ENCODE peak calls at places on chromosomes 2 and 18, in ten cellular contexts. T is NCI-H510A; H is CD4-positive, alpha-beta T cell; S is activated T-cell treated with anti-CD3 and anti-CD28 coated beads, Interleukin-2, amount 50 U/mL, for 4 hours; L is MCF 10A; D is activated CD8-positive, alpha-beta memory T cell treated with anti-CD3 and anti-CD28 coated beads, Interleukin-2, amount 50 U/mL, for 48 hours; V is hypothalamus; M is epithelial cell of esophagus; P is ascending aorta; Y is HepG2. I is an unnamed sample.

GRCh38 chr2:241204010-241204384 is 15.5 kb downstream of the ANO7 start:
- DNase-seq in L (no peak), Y (no peak), V (no peak), H (no peak), D (no peak), P (no peak), T (no peak), S (no peak), M (no peak), I (no peak)

GRCh38 chr18:21241224-21242131 is 554 bp upstream of the GREB1L start:
- DNase-seq in D (no peak), S (no peak), M (no peak), L (no peak), T (no peak), Y (no peak), H (no peak), V (no peak), P (no peak), I (no peak)

GRCh38 chr2:106863387-106863786 is 22.6 kb downstream of the ST6GAL2 start:
- DNase-seq in P (no peak), D (no peak), Y (no peak), M (peak), S (no peak), T (peak), V (no peak), L (no peak), H (no peak), I (no peak)

GRCh38 chr2:150100834-150101233 is 386.6 kb downstream of the RND3 start:
- DNase-seq in D (no peak), M (no peak), H (no peak), S (no peak), Y (no peak), V (no peak), P (no peak), T (no peak), L (no peak), I (no peak)

GRCh38 chr2:85398426-85399182 is 11.6 kb downstream of the CAPG start:
- DNase-seq in L (no peak), T (no peak), P (no peak), M (no peak), V (no peak), D (no peak), S (no peak), H (no peak), Y (no peak), I (no peak)

GRCh38 chr2:207252979-207253640 is 87.4 kb upstream of the KLF7 start:
- DNase-seq in H (no peak), P (peak), M (no peak), V (peak), L (no peak), Y (no peak), D (no peak), S (no peak), T (no peak), I (no peak)

GRCh38 chr2:168184896-168185513 is 62.4 kb downstream of the STK39 start:
- DNase-seq in V (no peak), H (no peak), M (peak), D (no peak), Y (no peak), S (no peak), P (no peak), L (no peak), T (no peak), I (no peak)

GRCh38 chr2:197893403-197894177 is 89.2 kb downstream of the PLCL1 start:
- DNase-seq in S (no peak), V (no peak), M (no peak), D (no peak), P (no peak), H (no peak), L (no peak), Y (no peak), T (no peak), I (no peak)

GRCh38 chr2:190882831-190883582 is 2.4 kb downstream of the GLS start:
- DNase-seq in T (no peak), Y (no peak), L (peak), P (no peak), H (no peak), S (no peak), D (no peak), V (no peak), M (no peak), I (no peak)

GRCh38 chr2:19900536-19901200 is 1.1 kb downstream of the TTC32 start:
- DNase-seq in H (no peak), D (no peak), Y (peak), P (no peak), V (no peak), T (no peak), L (peak), S (no peak), M (peak), I (no peak)

GRCh38 chr2:238863231-238863630 is 15.3 kb downstream of the TWIST2 start:
- DNase-seq in L (no peak), P (no peak), Y (no peak), H (no peak), T (no peak), S (no peak), D (no peak), V (no peak), M (no peak), I (no peak)

GRCh38 chr18:21599585-21600525 is 649 bp downstream of the ESCO1 start:
- DNase-seq in H (no peak), V (no peak), M (peak), D (peak), P (peak), S (no peak), L (peak), T (peak), Y (peak), I (no peak)

GRCh38 chr2:127515383-127515915 is 10.8 kb downstream of the IWS1 start:
- DNase-seq in T (no peak), P (no peak), S (no peak), D (no peak), Y (no peak), M (no peak), H (no peak), V (no peak), L (no peak), I (no peak)

GRCh38 chr2:217451634-217452033 is 551.2 kb downstream of the TNS1 start:
- DNase-seq in M (no peak), T (no peak), H (no peak), V (no peak), Y (peak), P (no peak), D (no peak), L (peak), S (no peak), I (no peak)

GRCh38 chr2:174340400-174341300 is 5.9 kb downstream of the SP9 start:
- DNase-seq in P (no peak), S (no peak), M (no peak), H (no peak), Y (peak), T (no peak), L (no peak), V (no peak), D (peak), I (no peak)

GRCh38 chr2:84678214-84678613 is 161.9 kb downstream of the DNAH6 start:
- DNase-seq in S (no peak), H (no peak), Y (no peak), P (no peak), D (no peak), M (no peak), T (no peak), V (no peak), L (no peak), I (no peak)

GRCh38 chr2:21406983-21407382 is 283.2 kb downstream of the TDRD15 start:
- DNase-seq in L (no peak), Y (no peak), P (no peak), S (no peak), M (no peak), D (no peak), T (no peak), H (no peak), V (no peak), I (no peak)

GRCh38 chr2:56565143-56565542 is 381.4 kb downstream of the CCDC85A start:
- DNase-seq in P (no peak), L (peak), S (no peak), H (no peak), T (no peak), Y (no peak), M (no peak), D (no peak), V (no peak), I (no peak)

GRCh38 chr18:59612461-59612860 is 84.8 kb downstream of the CCBE1 start:
- DNase-seq in M (no peak), L (no peak), P (no peak), Y (no peak), H (no peak), V (no peak), D (no peak), T (no peak), S (no peak), I (no peak)

GRCh38 chr2:63926800-63927199 is 85.1 kb downstream of the UGP2 start:
- DNase-seq in S (no peak), V (no peak), D (no peak), P (no peak), L (no peak), M (no peak), T (no peak), H (no peak), Y (no peak), I (no peak)

GRCh38 chr2:75276093-75277055 is 77.1 kb upstream of the TACR1 start:
- DNase-seq in T (no peak), S (no peak), V (no peak), M (peak), H (no peak), Y (peak), P (no peak), D (no peak), L (peak), I (no peak)

GRCh38 chr2:233247744-233248143 is 3.7 kb upstream of the ATG16L1 start:
- DNase-seq in Y (peak), H (peak), D (no peak), T (no peak), L (peak), P (no peak), M (peak), V (no peak), S (peak), I (no peak)

GRCh38 chr2:74671479-74671878 is 17.4 kb downstream of the SEMA4F start:
- DNase-seq in Y (no peak), V (no peak), H (no peak), T (no peak), D (no peak), M (peak), S (no peak), L (peak), P (no peak), I (no peak)

GRCh38 chr2:178848335-178848734 is 41.1 kb upstream of the TTN start:
- DNase-seq in V (no peak), H (no peak), L (no peak), Y (no peak), S (no peak), T (no peak), P (no peak), D (no peak), M (no peak), I (no peak)

GRCh38 chr2:157874997-157875719 is 972 bp downstream of the ACVR1 start:
- DNase-seq in T (no peak), M (peak), S (peak), P (peak), L (peak), H (peak), D (no peak), Y (no peak), V (no peak), I (no peak)

GRCh38 chr2:27824401-27824800 is 52.9 kb downstream of the MRPL33 start:
- DNase-seq in H (no peak), L (no peak), V (no peak), D (no peak), M (no peak), S (no peak), P (no peak), Y (no peak), T (no peak), I (no peak)

GRCh38 chr2:205903549-205904129 is 182.3 kb downstream of the INO80D start:
- DNase-seq in L (peak), P (no peak), T (peak), M (peak), V (no peak), H (no peak), Y (peak), S (no peak), D (no peak), I (no peak)

GRCh38 chr2:113977660-113978523 is 88.0 kb downstream of the ACTR3 start:
- DNase-seq in M (peak), Y (peak), P (no peak), H (no peak), S (no peak), D (no peak), V (no peak), L (peak), T (peak), I (no peak)

GRCh38 chr18:74728586-74728985 is 130.9 kb downstream of the ZNF407 start:
- DNase-seq in V (no peak), H (no peak), D (no peak), M (no peak), L (no peak), T (no peak), S (no peak), Y (no peak), P (no peak), I (no peak)

GRCh38 chr2:141341444-141341843 is 789.4 kb downstream of the LRP1B start:
- DNase-seq in L (peak), V (no peak), T (no peak), P (no peak), D (no peak), S (no peak), H (no peak), Y (no peak), M (peak), I (no peak)

GRCh38 chr2:6958616-6959235 is 41.5 kb downstream of the RNF144A start:
- DNase-seq in Y (no peak), V (no peak), D (no peak), S (no peak), H (no peak), L (peak), M (no peak), P (no peak), T (no peak), I (no peak)

GRCh38 chr2:20868377-20868776 is 45.5 kb upstream of the LDAH start:
- DNase-seq in M (peak), P (no peak), H (peak), V (no peak), Y (no peak), L (no peak), T (no peak), D (peak), S (peak), I (no peak)

GRCh38 chr2:225486226-225486625 is 86.7 kb downstream of the NYAP2 start:
- DNase-seq in Y (no peak), T (no peak), L (no peak), D (no peak), S (no peak), H (no peak), P (no peak), M (no peak), V (no peak), I (no peak)

GRCh38 chr2:240393831-240394410 is 41.5 kb upstream of the GPC1 start:
- DNase-seq in P (peak), M (no peak), Y (no peak), S (peak), V (no peak), D (no peak), L (no peak), T (no peak), H (no peak), I (no peak)

GRCh38 chr2:217095511-217096205 is 235.8 kb upstream of the TNP1 start:
- DNase-seq in M (peak), Y (no peak), S (no peak), L (no peak), H (no peak), D (no peak), P (no peak), V (no peak), T (no peak), I (no peak)

GRCh38 chr2:241218131-241219029 is 29.9 kb downstream of the ANO7 start:
- DNase-seq in V (no peak), M (peak), T (peak), P (peak), Y (peak), S (peak), D (peak), H (peak), L (peak), I (no peak)

I was measured in thoracic aorta.